ENCODE peak calls at places on chromosomes 16 and 17, in nine cellular contexts. One of them, this sample, is unnamed.
A peak's percentile ranks its signal among the peaks of the same experiment; 100 is the strongest.

GRCh38 chr16:82967424-82967823 is 340.7 kb downstream of the CDH13 start:
- DNase-seq in H9: no peak
- DNase-seq in ascending aorta: no peak
- DNase-seq in neural progenitor cell: no peak
- DNase-seq in AG09319: no peak
- DNase-seq in foreskin fibroblast: no peak
- DNase-seq in colonic mucosa: no peak
- DNase-seq in heart right ventricle: no peak
- DNase-seq in HFFc6: no peak
- DNase-seq in this sample: no peak

GRCh38 chr17:8885968-8886674 is 18.6 kb upstream of the PIK3R6 start:
- DNase-seq in H9: peak; percentile 84
- DNase-seq in ascending aorta: no peak
- DNase-seq in neural progenitor cell: no peak
- DNase-seq in AG09319: no peak
- DNase-seq in foreskin fibroblast: no peak
- DNase-seq in colonic mucosa: peak; percentile 23
- DNase-seq in heart right ventricle: no peak
- DNase-seq in HFFc6: no peak
- DNase-seq in this sample: peak; percentile 38

GRCh38 chr16:88010343-88010970 is 59.2 kb downstream of the BANP start:
- DNase-seq in H9: no peak
- DNase-seq in ascending aorta: no peak
- DNase-seq in neural progenitor cell: no peak
- DNase-seq in AG09319: no peak
- DNase-seq in foreskin fibroblast: no peak
- DNase-seq in colonic mucosa: no peak
- DNase-seq in heart right ventricle: no peak
- DNase-seq in HFFc6: no peak
- DNase-seq in this sample: no peak

GRCh38 chr17:21291357-21291756 is 6.8 kb downstream of the MAP2K3 start:
- DNase-seq in H9: no peak
- DNase-seq in ascending aorta: no peak
- DNase-seq in neural progenitor cell: no peak
- DNase-seq in AG09319: no peak
- DNase-seq in foreskin fibroblast: no peak
- DNase-seq in colonic mucosa: no peak
- DNase-seq in heart right ventricle: no peak
- DNase-seq in HFFc6: no peak
- DNase-seq in this sample: no peak

GRCh38 chr16:75287708-75288107 is 36.3 kb upstream of the BCAR1 start:
- DNase-seq in H9: no peak
- DNase-seq in ascending aorta: no peak
- DNase-seq in neural progenitor cell: no peak
- DNase-seq in AG09319: no peak
- DNase-seq in foreskin fibroblast: no peak
- DNase-seq in colonic mucosa: peak; percentile 40
- DNase-seq in heart right ventricle: no peak
- DNase-seq in HFFc6: no peak
- DNase-seq in this sample: no peak

GRCh38 chr17:17419621-17420020 is 57.2 kb upstream of the MED9 start:
- DNase-seq in H9: no peak
- DNase-seq in ascending aorta: no peak
- DNase-seq in neural progenitor cell: no peak
- DNase-seq in AG09319: no peak
- DNase-seq in foreskin fibroblast: no peak
- DNase-seq in colonic mucosa: no peak
- DNase-seq in heart right ventricle: no peak
- DNase-seq in HFFc6: no peak
- DNase-seq in this sample: no peak

GRCh38 chr17:77451894-77452852 is 311.4 kb downstream of the SEC14L1 start:
- DNase-seq in H9: peak; percentile 76
- DNase-seq in ascending aorta: peak; percentile 87
- DNase-seq in neural progenitor cell: peak; percentile 86
- DNase-seq in AG09319: no peak
- DNase-seq in foreskin fibroblast: peak; percentile 76
- DNase-seq in colonic mucosa: peak; percentile 83
- DNase-seq in heart right ventricle: peak; percentile 75
- DNase-seq in HFFc6: peak; percentile 78
- DNase-seq in this sample: no peak

GRCh38 chr16:80631581-80631980 is 90.8 kb downstream of the DYNLRB2 start:
- DNase-seq in H9: no peak
- DNase-seq in ascending aorta: no peak
- DNase-seq in neural progenitor cell: no peak
- DNase-seq in AG09319: no peak
- DNase-seq in foreskin fibroblast: no peak
- DNase-seq in colonic mucosa: no peak
- DNase-seq in heart right ventricle: no peak
- DNase-seq in HFFc6: peak; percentile 47
- DNase-seq in this sample: no peak

GRCh38 chr16:85369741-85370528 is 243.2 kb upstream of the GSE1 start:
- DNase-seq in H9: peak; percentile 74
- DNase-seq in ascending aorta: peak; percentile 87
- DNase-seq in neural progenitor cell: peak; percentile 67
- DNase-seq in AG09319: no peak
- DNase-seq in foreskin fibroblast: no peak
- DNase-seq in colonic mucosa: peak; percentile 82
- DNase-seq in heart right ventricle: peak; percentile 56
- DNase-seq in HFFc6: peak; percentile 21
- DNase-seq in this sample: no peak

GRCh38 chr17:4852504-4853075 is 19.4 kb downstream of the MINK1 start:
- DNase-seq in H9: no peak
- DNase-seq in ascending aorta: no peak
- DNase-seq in neural progenitor cell: no peak
- DNase-seq in AG09319: no peak
- DNase-seq in foreskin fibroblast: no peak
- DNase-seq in colonic mucosa: peak; percentile 37
- DNase-seq in heart right ventricle: no peak
- DNase-seq in HFFc6: peak; percentile 67
- DNase-seq in this sample: no peak

GRCh38 chr17:21194210-21194609 is 19.8 kb downstream of the TMEM11 start:
- DNase-seq in H9: no peak
- DNase-seq in ascending aorta: no peak
- DNase-seq in neural progenitor cell: no peak
- DNase-seq in AG09319: no peak
- DNase-seq in foreskin fibroblast: no peak
- DNase-seq in colonic mucosa: no peak
- DNase-seq in heart right ventricle: no peak
- DNase-seq in HFFc6: no peak
- DNase-seq in this sample: no peak

GRCh38 chr16:15726715-15727114 is 76.7 kb downstream of the NDE1 start:
- DNase-seq in H9: no peak
- DNase-seq in ascending aorta: no peak
- DNase-seq in neural progenitor cell: no peak
- DNase-seq in AG09319: no peak
- DNase-seq in foreskin fibroblast: no peak
- DNase-seq in colonic mucosa: peak; percentile 86
- DNase-seq in heart right ventricle: no peak
- DNase-seq in HFFc6: no peak
- DNase-seq in this sample: no peak

GRCh38 chr17:57606111-57606875 is 138.8 kb downstream of the CCDC182 start:
- DNase-seq in H9: no peak
- DNase-seq in ascending aorta: no peak
- DNase-seq in neural progenitor cell: no peak
- DNase-seq in AG09319: no peak
- DNase-seq in foreskin fibroblast: no peak
- DNase-seq in colonic mucosa: no peak
- DNase-seq in heart right ventricle: no peak
- DNase-seq in HFFc6: no peak
- DNase-seq in this sample: no peak

GRCh38 chr17:68461122-68461539 is 3.8 kb upstream of the WIPI1 start:
- DNase-seq in H9: no peak
- DNase-seq in ascending aorta: no peak
- DNase-seq in neural progenitor cell: no peak
- DNase-seq in AG09319: no peak
- DNase-seq in foreskin fibroblast: no peak
- DNase-seq in colonic mucosa: no peak
- DNase-seq in heart right ventricle: no peak
- DNase-seq in HFFc6: no peak
- DNase-seq in this sample: no peak

GRCh38 chr17:62626719-62627218 is 701 bp upstream of the MRC2 start:
- DNase-seq in H9: peak; percentile 92
- DNase-seq in ascending aorta: peak; percentile 84
- DNase-seq in neural progenitor cell: peak; percentile 89
- DNase-seq in AG09319: peak; percentile 67
- DNase-seq in foreskin fibroblast: peak; percentile 87
- DNase-seq in colonic mucosa: peak; percentile 32
- DNase-seq in heart right ventricle: peak; percentile 46
- DNase-seq in HFFc6: peak; percentile 78
- DNase-seq in this sample: no peak

GRCh38 chr16:35506018-35506897 is 2046.8 kb downstream of the TP53TG3F start:
- DNase-seq in H9: no peak
- DNase-seq in ascending aorta: no peak
- DNase-seq in neural progenitor cell: no peak
- DNase-seq in AG09319: no peak
- DNase-seq in foreskin fibroblast: no peak
- DNase-seq in colonic mucosa: no peak
- DNase-seq in heart right ventricle: no peak
- DNase-seq in HFFc6: no peak
- DNase-seq in this sample: no peak

GRCh38 chr17:58886514-58886913 is 130.9 kb downstream of the PPM1E start:
- DNase-seq in H9: no peak
- DNase-seq in ascending aorta: no peak
- DNase-seq in neural progenitor cell: no peak
- DNase-seq in AG09319: no peak
- DNase-seq in foreskin fibroblast: no peak
- DNase-seq in colonic mucosa: no peak
- DNase-seq in heart right ventricle: no peak
- DNase-seq in HFFc6: no peak
- DNase-seq in this sample: no peak

DNA sequence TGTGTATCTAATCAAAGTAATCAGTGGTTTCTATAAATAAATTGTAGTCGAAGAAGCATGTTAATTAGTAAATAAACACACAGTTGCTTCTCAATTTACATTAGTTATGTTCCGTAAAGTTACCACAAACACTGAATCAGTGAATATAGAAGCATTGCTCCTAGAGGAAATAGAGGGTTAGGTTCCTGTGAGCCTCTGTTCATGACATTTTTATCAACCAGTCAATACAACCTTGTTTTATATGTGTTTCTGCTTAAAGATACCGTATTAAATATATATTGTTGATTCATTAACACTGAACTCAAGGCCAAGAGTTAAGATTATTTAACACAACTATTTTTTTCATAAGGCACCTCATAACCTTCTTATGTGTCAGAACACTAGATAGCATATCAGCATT is 134.3 kb downstream of the PPM1E start:
- DNase-seq in H9: no peak
- DNase-seq in ascending aorta: no peak
- DNase-seq in neural progenitor cell: no peak
- DNase-seq in AG09319: no peak
- DNase-seq in foreskin fibroblast: no peak
- DNase-seq in colonic mucosa: no peak
- DNase-seq in heart right ventricle: no peak
- DNase-seq in HFFc6: no peak
- DNase-seq in this sample: no peak
- TF ChIP-seq CTCF in H9: no peak
- TF ChIP-seq CTCF in ascending aorta: no peak
- TF ChIP-seq CTCF in neural progenitor cell: no peak
- TF ChIP-seq CTCF in AG09319: no peak
- TF ChIP-seq CTCF in foreskin fibroblast: no peak
- TF ChIP-seq CTCF in colonic mucosa: no peak
- TF ChIP-seq CTCF in heart right ventricle: no peak
- TF ChIP-seq CTCF in HFFc6: no peak
- TF ChIP-seq CTCF in this sample: no peak

DNA sequence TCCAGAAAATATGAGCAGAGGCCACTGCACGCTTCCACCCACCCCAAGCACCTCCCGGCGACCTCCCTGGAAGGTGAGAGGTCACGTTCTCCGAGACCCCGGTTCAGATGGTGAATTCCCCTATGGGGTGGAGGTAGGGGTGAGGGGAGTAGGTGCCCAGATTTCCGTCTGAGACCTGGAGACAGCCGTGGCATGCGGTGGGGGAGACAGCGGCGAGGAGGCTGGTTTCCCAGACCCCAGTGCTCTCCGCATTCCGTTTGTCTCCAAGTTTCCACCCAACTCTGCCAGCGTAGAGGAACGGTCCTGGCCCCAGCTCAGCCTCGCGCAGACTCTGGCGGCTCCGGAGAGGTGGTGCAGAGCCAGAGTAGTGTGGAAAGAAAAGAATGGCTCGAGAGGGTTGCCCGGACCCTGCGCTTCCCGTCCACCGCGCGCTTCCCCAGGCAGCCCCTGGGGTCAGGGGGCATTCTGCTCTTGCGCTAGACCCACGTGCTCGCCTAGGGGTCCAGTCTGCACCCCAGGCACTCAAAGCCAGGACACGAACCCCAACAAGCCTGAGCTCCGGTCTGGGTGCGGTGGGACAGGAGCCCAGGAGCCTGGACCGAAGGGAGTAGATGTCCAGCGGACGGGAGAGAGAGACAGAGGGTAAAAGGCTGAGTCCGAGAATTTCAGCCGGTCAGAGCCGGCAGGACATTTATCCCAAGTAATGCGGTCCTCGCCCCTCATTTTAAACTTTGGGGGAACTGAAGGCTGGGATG is 3.9 kb downstream of the PMP22 start:
- DNase-seq in H9: peak; percentile 75
- DNase-seq in ascending aorta: peak; percentile 83
- DNase-seq in neural progenitor cell: peak; percentile 85
- DNase-seq in AG09319: no peak
- DNase-seq in foreskin fibroblast: peak; percentile 53
- DNase-seq in colonic mucosa: peak; percentile 43
- DNase-seq in heart right ventricle: peak; percentile 66
- DNase-seq in HFFc6: peak; percentile 60
- DNase-seq in this sample: no peak
- TF ChIP-seq CTCF in H9: peak; percentile 38
- TF ChIP-seq CTCF in ascending aorta: no peak
- TF ChIP-seq CTCF in neural progenitor cell: no peak
- TF ChIP-seq CTCF in AG09319: no peak
- TF ChIP-seq CTCF in foreskin fibroblast: peak; percentile 3
- TF ChIP-seq CTCF in colonic mucosa: no peak
- TF ChIP-seq CTCF in heart right ventricle: no peak
- TF ChIP-seq CTCF in HFFc6: peak; percentile 56
- TF ChIP-seq CTCF in this sample: peak; percentile 35

GRCh38 chr17:45316271-45317112 is at the start of gene MAP3K14:
- DNase-seq in H9: peak; percentile 65
- DNase-seq in ascending aorta: peak; percentile 88
- DNase-seq in neural progenitor cell: peak; percentile 89
- DNase-seq in AG09319: no peak
- DNase-seq in foreskin fibroblast: peak; percentile 76
- DNase-seq in colonic mucosa: peak; percentile 69
- DNase-seq in heart right ventricle: peak; percentile 80
- DNase-seq in HFFc6: peak; percentile 45
- DNase-seq in this sample: peak; percentile 73
- TF ChIP-seq CTCF in H9: peak; percentile 22
- TF ChIP-seq CTCF in ascending aorta: peak; percentile 17
- TF ChIP-seq CTCF in neural progenitor cell: peak; percentile 11
- TF ChIP-seq CTCF in AG09319: peak; percentile 13
- TF ChIP-seq CTCF in foreskin fibroblast: no peak
- TF ChIP-seq CTCF in colonic mucosa: no peak
- TF ChIP-seq CTCF in heart right ventricle: no peak
- TF ChIP-seq CTCF in HFFc6: no peak
- TF ChIP-seq CTCF in this sample: peak; percentile 18

GRCh38 chr16:11395008-11395948 is 50.0 kb downstream of the RMI2 start:
- DNase-seq in H9: no peak
- DNase-seq in ascending aorta: no peak
- DNase-seq in neural progenitor cell: no peak
- DNase-seq in AG09319: no peak
- DNase-seq in foreskin fibroblast: no peak
- DNase-seq in colonic mucosa: no peak
- DNase-seq in heart right ventricle: no peak
- DNase-seq in HFFc6: no peak
- DNase-seq in this sample: peak; percentile 17
- TF ChIP-seq CTCF in H9: no peak
- TF ChIP-seq CTCF in ascending aorta: no peak
- TF ChIP-seq CTCF in neural progenitor cell: no peak
- TF ChIP-seq CTCF in AG09319: no peak
- TF ChIP-seq CTCF in foreskin fibroblast: no peak
- TF ChIP-seq CTCF in colonic mucosa: no peak
- TF ChIP-seq CTCF in heart right ventricle: no peak
- TF ChIP-seq CTCF in HFFc6: peak; percentile 15
- TF ChIP-seq CTCF in this sample: no peak

GRCh38 chr16:67967183-67967955 is 1.1 kb downstream of the SLC12A4 start:
- DNase-seq in H9: no peak
- DNase-seq in ascending aorta: no peak
- DNase-seq in neural progenitor cell: no peak
- DNase-seq in AG09319: no peak
- DNase-seq in foreskin fibroblast: peak; percentile 42
- DNase-seq in colonic mucosa: no peak
- DNase-seq in heart right ventricle: no peak
- DNase-seq in HFFc6: peak; percentile 45
- DNase-seq in this sample: no peak
- TF ChIP-seq CTCF in H9: no peak
- TF ChIP-seq CTCF in ascending aorta: no peak
- TF ChIP-seq CTCF in neural progenitor cell: no peak
- TF ChIP-seq CTCF in AG09319: no peak
- TF ChIP-seq CTCF in foreskin fibroblast: no peak
- TF ChIP-seq CTCF in colonic mucosa: no peak
- TF ChIP-seq CTCF in heart right ventricle: no peak
- TF ChIP-seq CTCF in HFFc6: no peak
- TF ChIP-seq CTCF in this sample: no peak